ENCODE peak calls at places on chromosome 12, in eight cellular contexts. M is K562, H is spleen, T is Peyer's patch, A is IMR-90, O is uterus, E is HCT116, J is esophagus squamous epithelium. D is an unnamed sample.
A peak's percentile ranks its signal among the peaks of the same experiment; 100 is the strongest.

GRCh38 chr12:27979145-27979544 is 6.6 kb upstream of the PTHLH start:
- DNase-seq in O (no peak), H (no peak), J (no peak), A (peak; percentile 48), M (no peak), T (no peak), E (no peak), D (no peak)

GRCh38 chr12:102462803-102463499 is 17.4 kb downstream of the IGF1 start:
- DNase-seq in J (no peak), E (no peak), M (no peak), H (no peak), T (no peak), A (peak; percentile 80), O (no peak), D (no peak)

GRCh38 chr12:1872448-1872847 is 46.0 kb downstream of the CACNA2D4 start:
- DNase-seq in J (no peak), T (no peak), E (no peak), M (no peak), A (no peak), H (no peak), O (no peak), D (no peak)

GRCh38 chr12:120640840-120641833 is 711 bp downstream of the CABP1 start:
- DNase-seq in H (peak; percentile 84), A (peak; percentile 46), E (no peak), O (no peak), M (peak; percentile 66), T (peak; percentile 29), J (no peak), D (peak; percentile 65)

GRCh38 chr12:76698316-76698715 is 65.6 kb upstream of the ZDHHC17 start:
- DNase-seq in J (no peak), E (no peak), T (no peak), H (no peak), O (no peak), M (no peak), A (peak; percentile 62), D (no peak)

GRCh38 chr12:53101266-53101665 is 2.0 kb upstream of the SOAT2 start:
- DNase-seq in O (no peak), E (no peak), J (no peak), M (no peak), A (no peak), T (no peak), H (no peak), D (no peak)

GRCh38 chr12:2925322-2925995 is 33.7 kb upstream of the TEAD4 start:
- DNase-seq in O (no peak), A (peak; percentile 54), E (no peak), M (no peak), T (no peak), J (no peak), H (no peak), D (no peak)

GRCh38 chr12:51820721-51821422 is 27.6 kb downstream of the FIGNL2 start:
- DNase-seq in O (peak; percentile 39), J (no peak), A (peak; percentile 60), T (peak; percentile 65), E (no peak), H (peak; percentile 92), M (no peak), D (peak; percentile 82)

GRCh38 chr12:131264625-131265024 is 310.9 kb downstream of the ADGRD1 start:
- DNase-seq in T (no peak), E (no peak), M (no peak), H (peak; percentile 55), J (no peak), O (no peak), A (no peak), D (peak; percentile 63)

GRCh38 chr12:4435537-4435936 is 10.1 kb downstream of the FGF6 start:
- DNase-seq in O (no peak), M (no peak), J (no peak), H (no peak), E (no peak), A (no peak), T (no peak), D (no peak)

GRCh38 chr12:14774944-14775651 is 28.2 kb downstream of the WBP11 start:
- DNase-seq in A (peak; percentile 65), H (peak; percentile 89), M (no peak), O (peak; percentile 70), E (no peak), J (no peak), T (peak; percentile 32), D (peak; percentile 54)

GRCh38 chr12:131018808-131019397 is 65.2 kb downstream of the ADGRD1 start:
- DNase-seq in M (no peak), J (no peak), E (no peak), O (no peak), T (no peak), A (no peak), H (no peak), D (no peak)

GRCh38 chr12:64181504-64182291 is 40.4 kb downstream of the KICS2 start:
- DNase-seq in E (peak; percentile 92), H (no peak), J (no peak), A (peak; percentile 99), O (peak; percentile 67), M (no peak), T (no peak), D (peak; percentile 79)

GRCh38 chr12:133156125-133156690 is 25.1 kb upstream of the ZNF268 start:
- DNase-seq in A (no peak), T (no peak), O (no peak), H (no peak), J (no peak), E (no peak), M (no peak), D (no peak)
- H3K9me3 ChIP-seq in A (peaks cover 62% of the 10 kb centered on the region), T (peaks cover 9% of the 10 kb centered on the region), O (no peaks in the 10 kb centered on the region), H (peaks cover 100% of the 10 kb centered on the region), J (peaks cover 100% of the 10 kb centered on the region), E (peaks cover 20% of the 10 kb centered on the region), M (peaks cover 30% of the 10 kb centered on the region), D (peaks cover 4% of the 10 kb centered on the region)

DNA sequence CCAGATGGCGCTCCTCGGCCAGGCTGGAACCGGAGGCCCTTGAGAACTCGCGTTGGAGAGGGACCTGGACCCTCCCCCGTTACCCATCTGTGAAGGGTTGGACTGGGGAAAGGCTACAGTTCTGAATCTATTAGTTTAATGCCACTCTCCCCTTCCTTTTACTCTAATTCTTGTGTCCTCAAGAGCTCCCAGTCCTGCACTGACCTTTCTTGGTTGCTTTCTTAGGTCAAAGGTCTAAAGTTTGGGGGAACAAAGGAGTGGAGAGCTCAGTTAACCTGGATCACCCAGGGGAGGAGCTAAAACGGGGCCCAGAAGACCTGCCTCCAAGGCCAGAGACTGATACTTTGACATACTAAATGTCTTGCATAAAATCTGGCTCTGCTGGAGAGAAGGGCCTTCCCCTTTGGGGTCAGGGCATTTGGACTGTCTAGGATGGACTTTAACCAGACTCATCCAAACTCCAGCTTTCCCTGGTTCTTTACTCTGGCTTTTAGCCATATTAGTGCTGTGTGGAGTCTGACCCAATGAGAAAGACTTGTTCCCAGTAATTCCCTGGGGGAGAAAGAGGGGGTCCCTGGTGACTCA is 923 bp upstream of the MLF2 start:
- DNase-seq in M (no peak), A (no peak), T (no peak), E (no peak), H (no peak), O (no peak), J (no peak), D (peak; percentile 55)
- TF ChIP-seq CTCF in M (peak; percentile 89), A (peak; percentile 99), T (no peak), E (peak; percentile 95), H (no peak), O (no peak), J (peak; percentile 98), D (peak; percentile 25)

GRCh38 chr12:68832504-68832867 is 24.5 kb downstream of the MDM2 start:
- DNase-seq in T (no peak), A (no peak), H (no peak), J (no peak), O (no peak), E (no peak), M (no peak), D (no peak)

GRCh38 chr12:68833508-68833907 is 25.5 kb downstream of the MDM2 start:
- DNase-seq in E (no peak), A (no peak), M (no peak), H (no peak), J (no peak), O (no peak), T (no peak), D (no peak)

GRCh38 chr12:68828669-68829068 is 20.7 kb downstream of the MDM2 start:
- DNase-seq in E (no peak), A (no peak), M (no peak), O (no peak), J (no peak), T (no peak), H (no peak), D (no peak)

GRCh38 chr12:68831272-68831671 is 23.3 kb downstream of the MDM2 start:
- DNase-seq in H (no peak), O (no peak), A (no peak), J (no peak), T (no peak), M (no peak), E (no peak), D (no peak)

GRCh38 chr12:68831751-68832503 is 23.9 kb downstream of the MDM2 start:
- DNase-seq in O (no peak), A (no peak), H (no peak), M (no peak), E (no peak), J (no peak), T (no peak), D (no peak)
- TF ChIP-seq POLR2A in O (no peak), A (no peak), H (no peak), M (peak; percentile 8), E (no peak), J (no peak), T (no peak), D (no peak)

GRCh38 chr12:133190176-133190575 is 8.9 kb downstream of the ZNF268 start:
- DNase-seq in O (no peak), E (no peak), A (no peak), H (no peak), M (no peak), T (no peak), J (no peak), D (no peak)

GRCh38 chr12:133192847-133193246 is 11.6 kb downstream of the ZNF268 start:
- DNase-seq in E (no peak), T (no peak), O (no peak), A (no peak), J (no peak), M (no peak), H (no peak), D (no peak)
- H3K9me3 ChIP-seq in E (peaks cover 41% of the 10 kb centered on the region), T (no peaks in the 10 kb centered on the region), O (peaks cover 5% of the 10 kb centered on the region), A (peaks cover 69% of the 10 kb centered on the region), J (peaks cover 92% of the 10 kb centered on the region), M (peaks cover 22% of the 10 kb centered on the region), H (peaks cover 96% of the 10 kb centered on the region), D (no peaks in the 10 kb centered on the region)

GRCh38 chr12:116697305-116698130 is 40.4 kb downstream of the SPRING1 start:
- DNase-seq in M (peak; percentile 71), T (no peak), O (no peak), A (no peak), E (peak; percentile 40), J (no peak), H (no peak), D (peak; percentile 45)
- TF ChIP-seq CTCF in M (peak; percentile 80), T (no peak), O (no peak), A (peak; percentile 29), E (peak; percentile 70), J (no peak), H (no peak), D (no peak)

DNA sequence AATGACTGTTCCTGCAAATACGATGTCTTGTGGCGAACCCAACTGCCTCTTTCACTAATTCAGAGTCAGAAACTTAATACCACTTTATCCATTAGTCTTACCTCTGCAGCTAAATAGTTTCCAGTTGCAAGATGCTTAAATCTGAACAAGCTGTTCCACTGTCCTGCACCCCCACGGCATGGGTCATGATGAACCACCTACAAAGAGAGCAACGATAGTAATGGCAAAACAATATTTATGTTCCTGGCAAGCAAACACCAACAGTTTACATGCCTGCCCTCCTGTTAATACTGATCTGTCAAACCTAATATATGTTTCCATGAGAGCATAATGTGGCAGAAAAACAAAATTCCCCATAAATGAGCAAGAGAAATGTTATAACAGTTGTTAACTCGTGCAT is 121.9 kb downstream of the ITPR2 start:
- DNase-seq in T (no peak), A (no peak), H (no peak), M (no peak), J (no peak), O (no peak), E (no peak), D (no peak)
- TF ChIP-seq POLR2A in T (no peak), A (no peak), H (no peak), M (no peak), J (no peak), O (no peak), E (no peak), D (no peak)